ENCODE peak calls at places on chromosomes 12 and 14, in nine cellular contexts. J is ovary, I is WTC11, T is psoas muscle, A is GM06990, K is AG04449, M is PC-3, Y is activated B cell treated with CpG ODN at 0.5 μM for 24 hours, E is IMR-90. G is an unnamed sample.

GRCh38 chr14:60922050-60922449 is 58.8 kb downstream of the TRMT5 start:
- DNase-seq in J (no peak), I (no peak), T (no peak), A (no peak), K (no peak), M (peak), Y (no peak), E (peak), G (no peak)

GRCh38 chr12:82832091-82832490 is 145.4 kb downstream of the TMTC2 start:
- DNase-seq in J (no peak), I (no peak), T (no peak), A (no peak), K (no peak), M (no peak), Y (no peak), E (no peak), G (no peak)

GRCh38 chr14:104536942-104537612 is 42.5 kb upstream of the C14orf180 start:
- DNase-seq in J (no peak), I (no peak), T (no peak), A (no peak), K (no peak), M (peak), Y (no peak), E (peak), G (no peak)

GRCh38 chr14:67420102-67420739 is 8.3 kb upstream of the PLEK2 start:
- DNase-seq in J (no peak), I (peak), T (no peak), A (no peak), K (no peak), M (peak), Y (no peak), E (no peak), G (no peak)

GRCh38 chr14:68893566-68893965 is 85.5 kb downstream of the ACTN1 start:
- DNase-seq in J (no peak), I (no peak), T (no peak), A (no peak), K (no peak), M (no peak), Y (no peak), E (no peak), G (no peak)

GRCh38 chr14:59601056-59601455 is 24.4 kb upstream of the CCDC175 start:
- DNase-seq in J (no peak), I (no peak), T (no peak), A (no peak), K (no peak), M (no peak), Y (no peak), E (no peak), G (no peak)

GRCh38 chr12:5624873-5625272 is 193.0 kb downstream of the NTF3 start:
- DNase-seq in J (no peak), I (no peak), T (no peak), A (no peak), K (no peak), M (no peak), Y (no peak), E (no peak), G (no peak)

GRCh38 chr12:64120568-64120967 is 101.5 kb downstream of the KICS2 start:
- DNase-seq in J (no peak), I (no peak), T (no peak), A (no peak), K (no peak), M (peak), Y (no peak), E (no peak), G (no peak)

GRCh38 chr12:2013527-2014223 is 9.4 kb upstream of the DCP1B start:
- DNase-seq in J (peak), I (no peak), T (no peak), A (no peak), K (no peak), M (no peak), Y (no peak), E (peak), G (no peak)

GRCh38 chr12:109772622-109773321 is 59.1 kb downstream of the FAM222A start:
- DNase-seq in J (peak), I (no peak), T (no peak), A (no peak), K (no peak), M (peak), Y (peak), E (no peak), G (no peak)

GRCh38 chr12:109710747-109711595 is 2.7 kb upstream of the FAM222A start:
- DNase-seq in J (no peak), I (no peak), T (no peak), A (no peak), K (peak), M (no peak), Y (no peak), E (peak), G (no peak)

GRCh38 chr12:94769746-94770396 is 119.5 kb upstream of the TMCC3 start:
- DNase-seq in J (no peak), I (no peak), T (no peak), A (peak), K (no peak), M (no peak), Y (no peak), E (no peak), G (peak)

GRCh38 chr12:101045486-101046474 is 164.3 kb downstream of the SLC5A8 start:
- DNase-seq in J (peak), I (no peak), T (no peak), A (no peak), K (no peak), M (no peak), Y (no peak), E (peak), G (no peak)

GRCh38 chr12:26704684-26705475 is 128.1 kb downstream of the ITPR2 start:
- DNase-seq in J (no peak), I (no peak), T (no peak), A (no peak), K (no peak), M (peak), Y (no peak), E (peak), G (no peak)

GRCh38 chr14:95467657-95468056 is 48.8 kb downstream of the SYNE3 start:
- DNase-seq in J (no peak), I (no peak), T (no peak), A (no peak), K (no peak), M (no peak), Y (no peak), E (no peak), G (no peak)

GRCh38 chr12:4991373-4991772 is 52.3 kb upstream of the KCNA5 start:
- DNase-seq in J (no peak), I (no peak), T (no peak), A (no peak), K (no peak), M (no peak), Y (no peak), E (no peak), G (no peak)

GRCh38 chr12:54596526-54596946 is 8.1 kb upstream of the PPP1R1A start:
- DNase-seq in J (peak), I (peak), T (peak), A (no peak), K (no peak), M (peak), Y (no peak), E (peak), G (no peak)

GRCh38 chr12:50162225-50162624 is 4.9 kb downstream of the CERS5 start:
- DNase-seq in J (no peak), I (no peak), T (no peak), A (no peak), K (no peak), M (no peak), Y (no peak), E (peak), G (no peak)

GRCh38 chr12:106583578-106584103 is 837 bp downstream of the RFX4 start:
- DNase-seq in J (no peak), I (peak), T (no peak), A (peak), K (no peak), M (no peak), Y (no peak), E (peak), G (peak)

GRCh38 chr12:93722757-93723567 is 45.8 kb downstream of the CRADD start:
- DNase-seq in J (no peak), I (no peak), T (no peak), A (no peak), K (no peak), M (peak), Y (no peak), E (no peak), G (no peak)

GRCh38 chr14:100654814-100655795 is 67.9 kb upstream of the BEGAIN start:
- DNase-seq in J (no peak), I (peak), T (no peak), A (peak), K (no peak), M (peak), Y (no peak), E (no peak), G (peak)

GRCh38 chr12:131834798-131835615 is 6.8 kb downstream of the MMP17 start:
- DNase-seq in J (no peak), I (no peak), T (no peak), A (no peak), K (no peak), M (peak), Y (no peak), E (no peak), G (no peak)

GRCh38 chr14:97442363-97442762 is 645.2 kb downstream of the VRK1 start:
- DNase-seq in J (no peak), I (no peak), T (no peak), A (peak), K (no peak), M (no peak), Y (no peak), E (no peak), G (no peak)

GRCh38 chr14:61103541-61104339 is 122.7 kb downstream of the SLC38A6 start:
- DNase-seq in J (peak), I (no peak), T (peak), A (peak), K (peak), M (peak), Y (no peak), E (peak), G (peak)

GRCh38 chr12:118603610-118604361 is 227.4 kb downstream of the SUDS3 start:
- DNase-seq in J (no peak), I (no peak), T (no peak), A (no peak), K (no peak), M (no peak), Y (no peak), E (no peak), G (no peak)

GRCh38 chr12:129704232-129704830 is 199.5 kb downstream of the TMEM132D start:
- DNase-seq in J (no peak), I (no peak), T (no peak), A (no peak), K (no peak), M (no peak), Y (no peak), E (no peak), G (no peak)

GRCh38 chr14:55701638-55702037 is 121.6 kb downstream of the KTN1 start:
- DNase-seq in J (no peak), I (no peak), T (no peak), A (peak), K (no peak), M (peak), Y (no peak), E (peak), G (peak)

GRCh38 chr14:54786816-54787215 is 115.8 kb downstream of the GCH1 start:
- DNase-seq in J (no peak), I (no peak), T (no peak), A (no peak), K (no peak), M (no peak), Y (no peak), E (no peak), G (no peak)

GRCh38 chr14:41476526-41476925 is 130.2 kb upstream of the LRFN5 start:
- DNase-seq in J (no peak), I (no peak), T (no peak), A (no peak), K (no peak), M (peak), Y (no peak), E (no peak), G (no peak)

GRCh38 chr12:24728366-24728765 is 220.5 kb downstream of the BCAT1 start:
- DNase-seq in J (no peak), I (no peak), T (no peak), A (no peak), K (no peak), M (peak), Y (no peak), E (peak), G (peak)

GRCh38 chr14:101839236-101839635 is 77.7 kb downstream of the PPP2R5C start:
- DNase-seq in J (no peak), I (no peak), T (no peak), A (peak), K (no peak), M (no peak), Y (no peak), E (no peak), G (no peak)

GRCh38 chr14:69318241-69318640 is 58.3 kb downstream of the GALNT16 start:
- DNase-seq in J (no peak), I (peak), T (no peak), A (no peak), K (no peak), M (no peak), Y (no peak), E (peak), G (no peak)

GRCh38 chr12:71492604-71493003 is 53.0 kb downstream of the LGR5 start:
- DNase-seq in J (no peak), I (no peak), T (no peak), A (no peak), K (no peak), M (no peak), Y (no peak), E (no peak), G (no peak)

GRCh38 chr14:20417250-20418186 is 4.2 kb upstream of the TEP1 start:
- DNase-seq in J (no peak), I (no peak), T (no peak), A (no peak), K (no peak), M (peak), Y (no peak), E (no peak), G (no peak)

GRCh38 chr14:68407838-68408237 is 385.0 kb downstream of the ZFP36L1 start:
- DNase-seq in J (no peak), I (no peak), T (no peak), A (no peak), K (no peak), M (no peak), Y (no peak), E (no peak), G (no peak)

GRCh38 chr12:10632226-10632625 is 18.8 kb upstream of the MAGOHB start:
- DNase-seq in J (no peak), I (no peak), T (no peak), A (no peak), K (peak), M (no peak), Y (no peak), E (peak), G (no peak)

GRCh38 chr12:48199784-48200198 is 3.3 kb downstream of the OR10AD1 start:
- DNase-seq in J (peak), I (no peak), T (no peak), A (no peak), K (no peak), M (peak), Y (no peak), E (peak), G (no peak)

GRCh38 chr12:43676183-43676813 is 82.3 kb downstream of the PUS7L start:
- DNase-seq in J (no peak), I (peak), T (no peak), A (peak), K (no peak), M (peak), Y (no peak), E (peak), G (peak)
- TF ChIP-seq CTCF in J (no peak), I (peak), T (peak), A (peak), K (peak), M (peak), Y (no peak), E (peak), G (peak)

DNA sequence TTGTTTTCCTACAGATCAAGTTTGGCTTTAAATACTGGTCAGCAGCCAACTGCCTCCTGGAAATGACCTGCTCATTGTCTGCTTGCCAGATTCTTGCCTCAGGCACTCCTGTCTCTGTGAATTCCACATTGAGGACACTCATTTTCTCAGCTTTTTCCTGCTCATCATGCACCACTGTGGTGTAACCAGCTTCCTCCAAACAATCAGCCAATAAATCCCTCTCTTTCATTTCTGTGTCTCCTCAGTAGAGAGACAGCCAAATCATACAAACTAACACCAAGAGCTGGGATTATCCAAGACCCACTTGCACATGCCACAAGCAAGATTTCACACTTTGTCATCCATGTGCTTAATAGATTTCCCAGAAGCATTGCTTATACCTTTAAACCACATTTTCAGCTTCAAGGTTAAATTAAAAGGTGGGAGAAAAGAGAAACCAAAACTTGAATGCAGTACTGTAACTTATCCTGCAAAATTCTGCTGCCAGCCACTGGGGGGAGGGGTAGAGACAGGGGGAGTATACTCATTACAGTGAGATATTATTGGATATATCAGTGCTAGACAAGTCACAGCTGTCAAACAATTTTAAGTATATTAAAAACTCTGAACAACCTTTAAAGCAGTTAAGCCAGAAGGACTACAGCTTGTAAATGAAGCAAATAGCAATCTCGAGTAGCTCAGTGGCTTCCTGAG is 105.0 kb downstream of the PPP2R5E start:
- DNase-seq in J (peak), I (no peak), T (peak), A (no peak), K (peak), M (peak), Y (no peak), E (peak), G (no peak)
- TF ChIP-seq CTCF in J (no peak), I (no peak), T (no peak), A (peak), K (no peak), M (peak), Y (no peak), E (no peak), G (peak)

DNA sequence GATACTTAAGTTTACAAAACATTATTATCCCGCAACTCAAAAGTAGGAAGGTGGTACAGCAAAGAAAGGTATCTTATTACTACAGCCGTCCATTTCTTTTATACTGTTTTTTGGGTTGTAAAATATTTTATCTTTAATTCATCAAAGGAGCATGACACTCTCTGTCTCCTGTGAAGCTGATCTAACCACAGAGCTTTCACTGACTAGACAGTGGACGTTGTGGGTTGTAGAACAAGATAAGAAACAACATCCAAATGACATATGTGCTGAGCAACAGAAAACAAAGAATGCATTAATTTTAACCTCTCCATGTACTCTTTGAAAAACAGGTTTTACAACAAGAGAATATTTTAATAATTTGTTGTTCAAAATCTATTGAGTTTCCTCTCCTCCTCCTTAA is 195.9 kb upstream of the FBXO33 start:
- DNase-seq in J (no peak), I (no peak), T (no peak), A (no peak), K (no peak), M (no peak), Y (no peak), E (no peak), G (no peak)
- TF ChIP-seq CTCF in J (no peak), I (no peak), T (no peak), A (no peak), K (no peak), M (no peak), Y (no peak), E (no peak), G (no peak)

DNA sequence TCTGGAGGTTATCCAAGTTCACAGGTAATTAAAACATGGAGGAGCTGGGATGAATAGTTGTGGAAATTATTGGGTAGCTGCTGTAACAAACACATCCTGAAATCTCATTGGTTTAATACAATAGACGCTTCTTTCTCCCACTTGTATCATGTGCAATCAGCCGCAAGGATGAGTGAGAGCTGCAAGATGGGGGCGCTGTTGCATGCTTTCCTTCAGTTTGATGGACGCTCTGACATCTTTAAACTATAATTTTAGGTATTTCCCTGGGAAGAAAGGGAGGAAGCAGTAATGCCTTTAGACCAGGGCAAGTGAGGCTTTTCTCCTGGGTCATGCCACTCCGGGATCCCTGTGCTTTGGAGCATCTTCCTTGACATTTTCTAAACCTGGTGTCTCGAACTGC is 178.7 kb downstream of the PAWR start:
- DNase-seq in J (no peak), I (peak), T (no peak), A (no peak), K (no peak), M (peak), Y (no peak), E (no peak), G (no peak)
- TF ChIP-seq CTCF in J (no peak), I (peak), T (no peak), A (peak), K (peak), M (peak), Y (no peak), E (peak), G (peak)

GRCh38 chr14:36658091-36659009 is 3.3 kb upstream of the PAX9 start:
- DNase-seq in J (no peak), I (peak), T (no peak), A (no peak), K (no peak), M (no peak), Y (no peak), E (no peak), G (peak)

GRCh38 chr14:36660736-36661505 is 739 bp upstream of the PAX9 start:
- DNase-seq in J (no peak), I (peak), T (no peak), A (no peak), K (no peak), M (no peak), Y (no peak), E (no peak), G (peak)

GRCh38 chr14:36659010-36659821 is 2.4 kb upstream of the PAX9 start:
- DNase-seq in J (no peak), I (no peak), T (no peak), A (no peak), K (no peak), M (peak), Y (no peak), E (no peak), G (peak)

GRCh38 chr14:36661506-36662257 is at the start of gene PAX9:
- DNase-seq in J (no peak), I (peak), T (peak), A (peak), K (no peak), M (peak), Y (no peak), E (peak), G (peak)

DNA sequence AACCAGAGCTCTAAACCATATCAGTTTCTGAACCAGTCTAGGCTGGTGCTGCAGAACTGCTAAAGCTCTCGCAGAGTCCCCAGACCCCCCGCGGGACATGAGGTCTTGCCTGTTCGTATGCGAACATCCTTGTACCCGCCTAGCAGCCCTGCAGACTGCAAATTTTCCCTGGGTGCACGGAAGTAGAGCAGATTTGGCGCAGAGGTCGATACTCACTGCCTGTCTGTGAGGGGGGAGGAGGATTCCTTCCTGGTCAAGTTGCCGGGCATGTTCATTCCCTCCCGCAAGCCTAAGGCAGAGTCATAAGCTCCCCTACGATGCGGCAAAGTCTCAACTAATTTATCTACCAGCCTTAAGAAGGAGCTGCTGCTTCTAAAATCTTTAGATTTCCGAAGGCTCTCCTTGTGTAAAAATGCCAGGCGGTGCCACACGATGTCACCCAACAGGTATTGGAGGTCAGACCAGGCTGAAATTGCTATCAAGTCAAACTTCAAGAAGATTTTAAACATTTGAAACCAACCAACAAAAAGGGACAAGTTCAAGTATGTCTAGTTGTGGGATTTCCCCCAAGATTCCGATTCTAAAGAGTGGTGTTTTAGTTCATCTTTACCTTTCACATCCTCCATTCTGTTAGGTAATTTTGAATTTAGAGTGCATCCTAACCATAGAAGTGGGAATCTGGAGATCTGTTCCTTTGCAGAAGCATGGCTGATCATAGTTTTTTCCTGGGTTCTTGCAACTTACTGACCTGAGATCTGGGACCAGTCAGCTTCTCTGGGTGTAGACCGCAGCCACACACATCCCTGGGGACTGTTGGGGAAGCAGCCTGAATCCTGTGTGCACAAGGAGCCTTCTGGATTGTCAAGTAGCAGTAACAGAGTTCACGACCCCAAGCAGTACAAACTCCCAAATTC is 1.6 kb upstream of the PAX9 start:
- DNase-seq in J (no peak), I (peak), T (no peak), A (no peak), K (no peak), M (no peak), Y (no peak), E (no peak), G (peak)
- TF ChIP-seq CTCF in J (no peak), I (no peak), T (no peak), A (no peak), K (no peak), M (no peak), Y (no peak), E (no peak), G (no peak)